ENCODE peak calls at places on chromosomes 2 and 18, in nine cellular contexts. I is foreskin keratinocyte; E is brain microvascular endothelial cell; B is T-helper 17 cell; R is NCI-H2081; A is endothelial cell; T is fibroblast of lung; L is ecto neural progenitor cell; V is stimulated activated CD4-positive, alpha-beta T cell treated with anti-CD3 and anti-CD28 coated beads, Interleukin-1b, Interleukin-23, amount 100 ng/mL, for 24 hours. W is an unnamed sample.

GRCh38 chr2:56008661-56009411 is 85.3 kb upstream of the EFEMP1 start:
- DNase-seq in I (no peak), E (peak; percentile 92), B (no peak), R (peak; percentile 95), A (peak; percentile 74), T (peak; percentile 90), L (peak; percentile 84), V (no peak), W (peak; percentile 75)

GRCh38 chr2:228600265-228600664 is 418.8 kb upstream of the SPHKAP start:
- DNase-seq in I (peak; percentile 75), E (peak; percentile 63), B (no peak), R (no peak), A (no peak), T (peak; percentile 86), L (no peak), V (no peak), W (no peak)

GRCh38 chr2:225471039-225471438 is 71.5 kb downstream of the NYAP2 start:
- DNase-seq in I (no peak), E (no peak), B (no peak), R (no peak), A (no peak), T (no peak), L (no peak), V (no peak), W (no peak)

GRCh38 chr2:28276076-28276618 is 116.5 kb upstream of the FOSL2 start:
- DNase-seq in I (peak; percentile 99), E (peak; percentile 95), B (no peak), R (no peak), A (no peak), T (peak; percentile 99), L (no peak), V (no peak), W (no peak)

GRCh38 chr18:56851774-56852173 is 200.6 kb downstream of the WDR7 start:
- DNase-seq in I (no peak), E (no peak), B (no peak), R (no peak), A (no peak), T (no peak), L (no peak), V (no peak), W (no peak)

GRCh38 chr2:84212611-84213314 is 246.3 kb downstream of the SUCLG1 start:
- DNase-seq in I (no peak), E (no peak), B (no peak), R (no peak), A (no peak), T (no peak), L (no peak), V (no peak), W (no peak)

GRCh38 chr2:65392609-65393008 is 39.8 kb downstream of the SPRED2 start:
- DNase-seq in I (no peak), E (no peak), B (no peak), R (no peak), A (no peak), T (no peak), L (no peak), V (no peak), W (no peak)

GRCh38 chr18:74420491-74420890 is 36.6 kb downstream of the DIPK1C start:
- DNase-seq in I (no peak), E (no peak), B (no peak), R (no peak), A (no peak), T (no peak), L (no peak), V (no peak), W (no peak)

GRCh38 chr2:234468503-234468902 is 28.4 kb downstream of the ARL4C start:
- DNase-seq in I (peak; percentile 79), E (no peak), B (no peak), R (no peak), A (no peak), T (no peak), L (no peak), V (no peak), W (no peak)

GRCh38 chr2:85503611-85504433 is 35.1 kb upstream of the MAT2A start:
- DNase-seq in I (peak; percentile 66), E (no peak), B (no peak), R (no peak), A (no peak), T (peak; percentile 76), L (no peak), V (no peak), W (peak; percentile 84)

GRCh38 chr2:170714156-170715061 is 728 bp upstream of the SP5 start:
- DNase-seq in I (no peak), E (no peak), B (no peak), R (no peak), A (peak; percentile 28), T (no peak), L (peak; percentile 80), V (peak; percentile 6), W (no peak)

GRCh38 chr18:26317353-26317865 is 91.2 kb downstream of the TAF4B start:
- DNase-seq in I (no peak), E (no peak), B (no peak), R (no peak), A (no peak), T (no peak), L (no peak), V (no peak), W (no peak)

GRCh38 chr2:125870264-125870663 is 785.7 kb upstream of the GYPC start:
- DNase-seq in I (no peak), E (no peak), B (no peak), R (no peak), A (no peak), T (no peak), L (no peak), V (no peak), W (no peak)

GRCh38 chr2:101311390-101312019 is 3.0 kb upstream of the RNF149 start:
- DNase-seq in I (no peak), E (no peak), B (no peak), R (no peak), A (no peak), T (no peak), L (no peak), V (no peak), W (no peak)

GRCh38 chr2:14903709-14904374 is 271.3 kb downstream of the LRATD1 start:
- DNase-seq in I (no peak), E (no peak), B (peak; percentile 22), R (peak; percentile 31), A (peak; percentile 70), T (no peak), L (peak; percentile 74), V (peak; percentile 29), W (peak; percentile 89)

GRCh38 chr2:71846669-71847291 is 300.9 kb downstream of the CYP26B1 start:
- DNase-seq in I (peak; percentile 54), E (peak; percentile 24), B (no peak), R (no peak), A (no peak), T (peak; percentile 74), L (peak; percentile 19), V (no peak), W (no peak)

GRCh38 chr2:150097402-150097801 is 390.1 kb downstream of the RND3 start:
- DNase-seq in I (no peak), E (no peak), B (no peak), R (no peak), A (no peak), T (no peak), L (no peak), V (no peak), W (no peak)

GRCh38 chr2:98514879-98515570 is 70.4 kb downstream of the INPP4A start:
- DNase-seq in I (no peak), E (peak; percentile 35), B (no peak), R (no peak), A (no peak), T (peak; percentile 54), L (no peak), V (no peak), W (no peak)

GRCh38 chr2:44291281-44292248 is 16.3 kb downstream of the SLC3A1 start:
- DNase-seq in I (peak; percentile 91), E (peak; percentile 72), B (no peak), R (peak; percentile 12), A (peak; percentile 38), T (peak; percentile 95), L (no peak), V (no peak), W (peak; percentile 89)

GRCh38 chr2:46866770-46867246 is 48.8 kb downstream of the MCFD2 start:
- DNase-seq in I (no peak), E (no peak), B (no peak), R (no peak), A (no peak), T (no peak), L (no peak), V (no peak), W (no peak)

GRCh38 chr2:150097891-150098595 is 389.4 kb downstream of the RND3 start:
- DNase-seq in I (peak; percentile 54), E (peak; percentile 14), B (no peak), R (no peak), A (no peak), T (peak; percentile 75), L (no peak), V (no peak), W (no peak)

GRCh38 chr2:207395535-207396251 is 134.1 kb upstream of the CREB1 start:
- DNase-seq in I (no peak), E (peak; percentile 35), B (no peak), R (no peak), A (no peak), T (peak; percentile 54), L (no peak), V (no peak), W (no peak)

GRCh38 chr2:170771049-170771937 is 1.1 kb downstream of the ERICH2 start:
- DNase-seq in I (peak; percentile 51), E (no peak), B (peak; percentile 12), R (no peak), A (peak; percentile 53), T (peak; percentile 25), L (no peak), V (peak; percentile 25), W (no peak)

GRCh38 chr18:8424481-8424880 is 184.8 kb upstream of the RAB12 start:
- DNase-seq in I (no peak), E (peak; percentile 16), B (no peak), R (no peak), A (no peak), T (peak; percentile 6), L (no peak), V (no peak), W (peak; percentile 11)

GRCh38 chr18:24868760-24869237 is 408.4 kb downstream of the HRH4 start:
- DNase-seq in I (peak; percentile 3), E (no peak), B (no peak), R (no peak), A (no peak), T (peak; percentile 11), L (no peak), V (no peak), W (peak; percentile 9)

GRCh38 chr2:37675006-37675405 is 3.6 kb upstream of the CDC42EP3 start:
- DNase-seq in I (no peak), E (no peak), B (no peak), R (no peak), A (no peak), T (no peak), L (no peak), V (no peak), W (no peak)

GRCh38 chr18:77071711-77072292 is 60.8 kb downstream of the MBP start:
- DNase-seq in I (peak; percentile 76), E (peak; percentile 100), B (peak; percentile 54), R (no peak), A (no peak), T (peak; percentile 96), L (no peak), V (no peak), W (no peak)

GRCh38 chr18:57811477-57812125 is 8.5 kb upstream of the ATP8B1 start:
- DNase-seq in I (peak; percentile 21), E (no peak), B (no peak), R (no peak), A (no peak), T (peak; percentile 65), L (no peak), V (no peak), W (no peak)

GRCh38 chr2:26471766-26472706 is 5.9 kb downstream of the OTOF start:
- DNase-seq in I (no peak), E (no peak), B (no peak), R (no peak), A (no peak), T (no peak), L (no peak), V (no peak), W (no peak)

GRCh38 chr18:59140287-59140885 is 702 bp downstream of the SEC11C start:
- DNase-seq in I (peak; percentile 44), E (peak; percentile 30), B (no peak), R (no peak), A (peak; percentile 29), T (peak; percentile 53), L (peak; percentile 59), V (no peak), W (peak; percentile 5)

GRCh38 chr18:49006641-49007136 is 55.9 kb upstream of the SMAD7 start:
- DNase-seq in I (peak; percentile 68), E (no peak), B (no peak), R (peak; percentile 28), A (no peak), T (peak; percentile 61), L (no peak), V (no peak), W (no peak)